ENCODE peak calls at places on chromosomes 2 and 18, in seven cellular contexts. N, W, O, R, S, Q and C are unnamed samples.

GRCh38 chr2:71788601-71789240 is 335.4 kb downstream of the DYSF start:
- DNase-seq in N (no peak), W (no peak), O (no peak), R (no peak), S (peak), Q (no peak), C (no peak)

GRCh38 chr18:22168360-22168921 is 948 bp upstream of the GATA6 start:
- DNase-seq in N (peak), W (no peak), O (peak), R (peak), S (peak), Q (no peak), C (no peak)

GRCh38 chr2:160419776-160420521 is 73.7 kb downstream of the RBMS1 start:
- DNase-seq in N (no peak), W (peak), O (no peak), R (no peak), S (no peak), Q (no peak), C (no peak)

GRCh38 chr2:217371681-217372297 is 511.9 kb upstream of the TNP1 start:
- DNase-seq in N (no peak), W (no peak), O (no peak), R (no peak), S (no peak), Q (no peak), C (no peak)

GRCh38 chr2:9169310-9170107 is 37.1 kb upstream of the ASAP2 start:
- DNase-seq in N (no peak), W (no peak), O (no peak), R (peak), S (no peak), Q (no peak), C (no peak)

GRCh38 chr18:37501136-37501535 is 64.5 kb downstream of the CELF4 start:
- DNase-seq in N (no peak), W (no peak), O (no peak), R (no peak), S (no peak), Q (no peak), C (no peak)

GRCh38 chr2:219737270-219737691 is 109.9 kb downstream of the SLC4A3 start:
- DNase-seq in N (no peak), W (peak), O (peak), R (peak), S (peak), Q (peak), C (no peak)

GRCh38 chr18:57080479-57080878 is 66.4 kb upstream of the BOD1L2 start:
- DNase-seq in N (no peak), W (no peak), O (no peak), R (no peak), S (no peak), Q (no peak), C (no peak)

GRCh38 chr2:68839260-68839833 is 31.9 kb downstream of the BMP10 start:
- DNase-seq in N (peak), W (no peak), O (peak), R (peak), S (no peak), Q (no peak), C (no peak)

GRCh38 chr2:161141033-161141432 is 19.2 kb upstream of the TANK start:
- DNase-seq in N (no peak), W (no peak), O (no peak), R (peak), S (no peak), Q (no peak), C (no peak)

GRCh38 chr2:190574169-190574568 is 39.6 kb upstream of the NEMP2 start:
- DNase-seq in N (no peak), W (no peak), O (no peak), R (no peak), S (no peak), Q (no peak), C (no peak)

GRCh38 chr2:45494275-45494977 is 116.6 kb downstream of the SRBD1 start:
- DNase-seq in N (peak), W (peak), O (peak), R (peak), S (no peak), Q (no peak), C (peak)

GRCh38 chr2:145421841-145422240 is 901.9 kb upstream of the ZEB2 start:
- DNase-seq in N (no peak), W (peak), O (no peak), R (no peak), S (no peak), Q (no peak), C (no peak)

GRCh38 chr2:32425719-32426141 is 68.9 kb downstream of the BIRC6 start:
- DNase-seq in N (no peak), W (peak), O (no peak), R (no peak), S (no peak), Q (no peak), C (no peak)

GRCh38 chr2:24409700-24410556 is 49.6 kb upstream of the ITSN2 start:
- DNase-seq in N (peak), W (peak), O (peak), R (peak), S (peak), Q (no peak), C (peak)

DNA sequence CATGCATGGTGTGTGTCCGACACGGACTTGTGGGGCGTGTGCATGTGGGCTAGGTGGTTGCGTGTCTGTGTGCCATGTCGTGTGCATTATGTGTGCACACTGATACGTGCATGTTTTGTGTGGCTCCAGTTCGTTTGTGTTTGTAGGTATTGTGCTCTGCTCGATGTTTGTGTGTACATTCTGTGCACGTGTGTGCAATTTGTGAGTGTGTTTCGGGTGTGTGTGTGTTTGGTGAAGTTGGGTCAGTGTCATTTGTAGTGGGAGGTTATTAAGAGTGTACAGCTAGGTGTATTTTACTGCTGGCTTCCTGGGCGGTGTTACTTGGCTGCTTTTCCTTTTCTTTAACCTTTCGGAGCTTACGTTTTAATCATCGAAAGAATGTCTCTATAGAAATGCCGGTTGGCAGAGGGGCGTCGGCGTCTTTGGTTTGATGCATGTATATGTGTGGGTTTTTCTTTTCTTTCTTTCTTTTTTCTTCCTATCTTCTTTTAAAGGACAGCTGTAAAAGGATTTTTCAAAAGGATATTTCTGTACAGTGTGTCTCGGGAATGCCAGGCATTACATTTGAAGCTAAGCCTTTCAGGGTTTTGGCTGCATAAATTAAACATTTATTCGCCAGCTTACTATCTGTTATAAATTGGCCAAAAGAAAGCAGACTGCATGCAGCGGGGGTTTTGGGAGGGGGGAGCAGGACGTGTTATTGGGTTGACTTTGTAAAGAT is 1.3 kb downstream of the ASXL3 start:
- DNase-seq in N (no peak), W (no peak), O (no peak), R (no peak), S (no peak), Q (no peak), C (no peak)
- H3K4me3 ChIP-seq in N (peak), W (peak), O (no peak), R (no peak), S (no peak), Q (peak), C (no peak)

DNA sequence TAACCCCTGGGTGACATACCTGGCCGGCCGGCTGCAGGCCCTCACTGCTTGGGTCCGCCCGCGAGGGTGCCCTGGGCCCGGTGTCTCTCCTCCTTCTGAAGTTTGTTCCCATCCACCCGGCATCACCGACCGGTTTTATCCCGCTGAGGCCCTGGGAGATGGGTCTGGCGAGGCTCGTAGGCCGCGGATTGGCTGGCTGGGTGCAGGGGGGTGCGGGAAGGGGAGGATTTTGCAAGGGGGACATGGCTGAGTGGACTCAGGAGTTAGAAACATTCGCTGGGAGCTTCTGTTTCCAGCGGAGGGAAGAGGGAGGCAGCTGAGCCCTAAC is at the start of gene PAX8:
- DNase-seq in N (no peak), W (no peak), O (no peak), R (no peak), S (no peak), Q (no peak), C (no peak)
- H3K4me3 ChIP-seq in N (no peak), W (no peak), O (no peak), R (no peak), S (no peak), Q (peak), C (no peak)

DNA sequence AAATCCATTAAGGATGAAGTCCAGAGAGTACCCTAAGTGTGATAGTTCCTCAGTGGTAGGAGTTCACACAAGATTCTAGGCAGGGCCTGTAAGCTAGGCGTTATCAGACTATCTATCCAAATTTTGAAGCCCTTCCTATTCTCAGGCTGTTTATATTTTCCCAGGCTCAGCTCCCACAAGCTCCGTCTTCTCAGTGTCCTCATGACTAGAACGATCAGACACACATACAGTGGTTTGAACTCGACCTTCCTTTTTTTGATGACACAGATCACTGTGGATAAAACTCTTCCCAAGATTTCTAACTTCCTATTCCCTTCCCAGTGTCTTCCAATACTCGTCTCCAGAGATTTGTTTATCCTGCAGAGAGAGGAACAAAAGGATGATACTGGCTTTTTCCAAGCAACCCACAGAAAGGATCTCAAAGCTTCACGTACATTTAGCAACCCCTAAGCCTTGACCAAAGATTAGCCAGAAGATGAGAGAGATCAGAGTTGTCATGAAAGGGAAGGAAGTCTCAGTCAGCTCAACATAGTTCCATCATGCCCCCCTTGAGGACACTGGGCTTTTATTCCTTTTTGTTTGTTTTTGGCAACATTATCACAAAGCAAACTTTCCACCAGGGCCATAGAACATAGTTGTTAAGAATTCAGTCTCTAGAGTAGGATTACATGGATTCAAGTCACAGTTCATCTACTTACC is 42.3 kb upstream of the DOK6 start:
- DNase-seq in N (no peak), W (no peak), O (no peak), R (no peak), S (no peak), Q (no peak), C (no peak)
- H3K4me3 ChIP-seq in N (no peak), W (no peak), O (no peak), R (no peak), S (no peak), Q (no peak), C (no peak)

GRCh38 chr2:228535396-228535795 is 353.9 kb upstream of the SPHKAP start:
- DNase-seq in N (no peak), W (no peak), O (no peak), R (peak), S (no peak), Q (no peak), C (no peak)
- H3K4me3 ChIP-seq in N (no peak), W (no peak), O (no peak), R (no peak), S (no peak), Q (no peak), C (no peak)

GRCh38 chr2:18412980-18413793 is 147.3 kb downstream of the RDH14 start:
- DNase-seq in N (no peak), W (peak), O (no peak), R (no peak), S (no peak), Q (no peak), C (no peak)
- H3K4me3 ChIP-seq in N (peak), W (no peak), O (no peak), R (no peak), S (no peak), Q (no peak), C (no peak)